ENCODE peak calls at places on chromosomes 16 and 17, in eight cellular contexts. U is CD8-positive, alpha-beta T cell; H is tibial nerve; X is K562; O is kidney epithelial cell; A is heart right ventricle; V is mucosa of descending colon; J is astrocyte of the spinal cord. F is an unnamed sample.

GRCh38 chr17:42843358-42843934 is 934 bp upstream of the AOC2 start:
- DNase-seq in H (no peak), V (no peak), U (no peak), J (peak; percentile 69), O (no peak), X (peak; percentile 70), A (no peak), F (no peak)

GRCh38 chr17:2975469-2975958 is 87.9 kb downstream of the OR1D5 start:
- DNase-seq in O (no peak), A (no peak), U (no peak), V (no peak), X (peak; percentile 12), H (no peak), J (no peak), F (no peak)

GRCh38 chr17:30368896-30369720 is 9.6 kb upstream of the CPD start:
- DNase-seq in H (no peak), V (no peak), X (no peak), J (no peak), O (no peak), A (no peak), U (no peak), F (no peak)

GRCh38 chr17:72193395-72194106 is 72.7 kb downstream of the SOX9 start:
- DNase-seq in H (no peak), U (no peak), O (no peak), J (no peak), X (no peak), A (peak; percentile 58), V (no peak), F (no peak)

GRCh38 chr17:77178586-77178985 is 37.8 kb downstream of the SEC14L1 start:
- DNase-seq in H (no peak), U (no peak), O (no peak), X (no peak), J (no peak), A (no peak), V (no peak), F (no peak)

GRCh38 chr17:3724373-3725077 is 822 bp downstream of the HASPIN start:
- DNase-seq in O (no peak), V (peak; percentile 38), H (no peak), A (no peak), U (no peak), J (no peak), X (no peak), F (no peak)

GRCh38 chr16:2512920-2513404 is 790 bp upstream of the ATP6V0C start:
- DNase-seq in O (no peak), A (no peak), J (no peak), X (no peak), H (no peak), U (peak; percentile 44), V (peak; percentile 54), F (no peak)

GRCh38 chr16:1456951-1457350 is 12.6 kb upstream of the CCDC154 start:
- DNase-seq in V (no peak), H (no peak), A (no peak), O (no peak), J (no peak), U (no peak), X (no peak), F (no peak)

GRCh38 chr17:47693667-47694017 is 319 bp upstream of the TBKBP1 start:
- DNase-seq in V (no peak), J (no peak), H (no peak), X (no peak), O (no peak), U (no peak), A (no peak), F (no peak)

GRCh38 chr16:1117926-1118325 is 21.9 kb upstream of the C1QTNF8 start:
- DNase-seq in O (no peak), X (no peak), J (no peak), U (no peak), A (no peak), H (no peak), V (no peak), F (no peak)

GRCh38 chr17:66190738-66191606 is 961 bp downstream of the CEP112 start:
- DNase-seq in X (no peak), J (peak; percentile 77), H (no peak), V (no peak), U (no peak), A (no peak), O (no peak), F (no peak)

GRCh38 chr17:44794699-44795413 is 35.2 kb downstream of the GJC1 start:
- DNase-seq in A (no peak), X (no peak), J (peak; percentile 86), U (no peak), V (no peak), H (no peak), O (peak; percentile 93), F (peak; percentile 78)

GRCh38 chr16:85227262-85227923 is 115.1 kb upstream of the CIBAR2 start:
- DNase-seq in X (no peak), A (no peak), O (peak; percentile 73), H (no peak), J (peak; percentile 71), U (no peak), V (no peak), F (no peak)

GRCh38 chr17:71444011-71444574 is 676.7 kb upstream of the SOX9 start:
- DNase-seq in X (no peak), J (no peak), A (no peak), V (no peak), H (no peak), O (no peak), U (no peak), F (no peak)

GRCh38 chr17:71402661-71403141 is 718.1 kb upstream of the SOX9 start:
- DNase-seq in A (no peak), U (no peak), J (no peak), V (no peak), H (no peak), O (no peak), X (no peak), F (no peak)

GRCh38 chr16:82240111-82240510 is 70.1 kb upstream of the MPHOSPH6 start:
- DNase-seq in O (no peak), H (no peak), A (no peak), X (no peak), J (no peak), V (no peak), U (no peak), F (no peak)

GRCh38 chr17:75289122-75289831 is at the start of gene SLC25A19:
- DNase-seq in A (peak; percentile 98), X (peak; percentile 99), H (peak; percentile 94), O (peak; percentile 97), V (peak; percentile 96), J (peak; percentile 99), U (peak; percentile 97), F (peak; percentile 98)

GRCh38 chr17:75288359-75288758 is 874 bp downstream of the SLC25A19 start:
- DNase-seq in J (no peak), X (no peak), V (no peak), A (no peak), U (no peak), H (no peak), O (no peak), F (no peak)

GRCh38 chr17:75287221-75287620 is 2.0 kb downstream of the SLC25A19 start:
- DNase-seq in A (no peak), O (no peak), V (no peak), H (no peak), J (no peak), U (no peak), X (no peak), F (no peak)

GRCh38 chr17:75288784-75289121 is 480 bp downstream of the SLC25A19 start:
- DNase-seq in U (no peak), H (no peak), J (no peak), V (no peak), O (no peak), A (no peak), X (peak; percentile 55), F (no peak)

GRCh38 chr17:75289832-75290337 is 652 bp upstream of the SLC25A19 start:
- DNase-seq in A (peak; percentile 39), V (peak; percentile 71), H (peak; percentile 54), X (no peak), J (peak; percentile 68), U (peak; percentile 69), O (no peak), F (no peak)
- H3K4me3 ChIP-seq in A (peak overlapping the region; percentile 86), V (peak overlapping the region; percentile 31), H (peak overlapping the region; percentile 66), X (peak overlapping the region; percentile 87), J (peak overlapping the region; percentile 55), U (peak overlapping the region; percentile 77), O (peak overlapping the region; percentile 88), F (peak overlapping the region; percentile 94)

DNA sequence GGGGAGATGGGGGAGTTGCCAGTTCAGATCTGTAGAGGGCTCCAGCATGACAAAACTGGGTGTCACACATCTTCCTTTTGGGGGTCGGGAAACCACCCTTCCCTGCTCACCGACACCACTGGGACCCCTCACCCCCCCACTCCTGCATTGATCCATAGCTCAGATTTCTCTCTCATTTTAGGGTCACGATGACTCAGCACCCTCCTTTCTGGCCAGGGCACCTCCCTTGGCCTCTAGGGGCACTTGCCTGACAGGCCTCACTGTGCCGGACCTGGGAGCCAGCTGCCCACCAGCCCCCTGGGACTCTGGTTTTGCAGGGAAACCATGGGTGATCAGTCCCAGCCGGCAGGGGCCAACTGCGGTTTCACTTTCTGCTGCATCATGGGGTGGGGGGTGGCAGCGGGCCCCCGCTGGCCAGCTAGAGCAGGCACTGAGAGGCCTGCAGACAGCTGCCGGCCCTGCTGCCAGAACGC is 239.4 kb downstream of the MRTFB start:
- DNase-seq in O (no peak), U (no peak), J (peak; percentile 44), V (peak; percentile 38), X (peak; percentile 42), A (no peak), H (no peak), F (no peak)
- TF ChIP-seq CTCF in O (peak; percentile 17), U (no peak), J (peak; percentile 11), V (no peak), X (peak; percentile 21), A (no peak), H (no peak), F (no peak)

GRCh38 chr16:69918241-69918640 is 32.9 kb upstream of the CLEC18A start:
- DNase-seq in V (no peak), U (no peak), J (no peak), O (no peak), X (no peak), H (no peak), A (no peak), F (no peak)
- H3K4me3 ChIP-seq in V (no peak overlapping the region), U (no peak overlapping the region), J (peak overlapping the region; percentile 31), O (peak overlapping the region; percentile 15), X (no peak overlapping the region), H (no peak overlapping the region), A (no peak overlapping the region), F (no peak overlapping the region)

GRCh38 chr16:31177136-31177535 is 2.8 kb upstream of the FUS start:
- DNase-seq in H (no peak), A (no peak), J (peak; percentile 82), X (no peak), V (no peak), U (peak; percentile 56), O (peak; percentile 89), F (peak; percentile 29)

GRCh38 chr16:31179153-31179746 is 689 bp upstream of the FUS start:
- DNase-seq in O (no peak), J (no peak), U (no peak), H (no peak), X (peak; percentile 42), A (no peak), V (no peak), F (no peak)

GRCh38 chr16:31181102-31181830 is 1.3 kb downstream of the FUS start:
- DNase-seq in X (peak; percentile 55), O (no peak), V (peak; percentile 58), J (peak; percentile 26), A (peak; percentile 38), H (peak; percentile 28), U (peak; percentile 29), F (no peak)

GRCh38 chr16:31182391-31182790 is 2.5 kb downstream of the FUS start:
- DNase-seq in V (no peak), H (no peak), J (no peak), X (no peak), A (no peak), U (no peak), O (no peak), F (no peak)

GRCh38 chr16:31179747-31180458 is at the start of gene FUS:
- DNase-seq in A (peak; percentile 92), O (no peak), H (peak; percentile 86), J (peak; percentile 89), U (peak; percentile 88), V (peak; percentile 94), X (peak; percentile 97), F (peak; percentile 63)
- TF ChIP-seq CTCF in A (no peak), O (no peak), H (no peak), J (no peak), U (no peak), V (no peak), X (peak; percentile 5), F (no peak)